ENCODE peak calls at places on chromosome 18, in four cellular contexts. One of them, this sample, is unnamed.

GRCh38 chr18:24021505-24021904 is 7.0 kb downstream of the TTC39C start:
- DNase-seq in EH: no peak
- DNase-seq in adrenal gland: no peak
- DNase-seq in brain microvascular endothelial cell: no peak
- DNase-seq in this sample: no peak

GRCh38 chr18:46196627-46197243 is 92.5 kb downstream of the HAUS1 start:
- DNase-seq in brain microvascular endothelial cell: no peak
- DNase-seq in EH: peak
- DNase-seq in adrenal gland: no peak
- DNase-seq in this sample: no peak

GRCh38 chr18:51578403-51578980 is 381.0 kb upstream of the MEX3C start:
- DNase-seq in adrenal gland: no peak
- DNase-seq in brain microvascular endothelial cell: no peak
- DNase-seq in EH: no peak
- DNase-seq in this sample: no peak

GRCh38 chr18:79987566-79987965 is 797 bp downstream of the TXNL4A start:
- DNase-seq in EH: peak
- DNase-seq in adrenal gland: no peak
- DNase-seq in brain microvascular endothelial cell: no peak
- DNase-seq in this sample: no peak

GRCh38 chr18:5879479-5879882 is 15.8 kb downstream of the TMEM200C start:
- DNase-seq in brain microvascular endothelial cell: peak
- DNase-seq in EH: peak
- DNase-seq in adrenal gland: no peak
- DNase-seq in this sample: no peak

GRCh38 chr18:32091325-32091723 is 350 bp upstream of the RNF138 start:
- DNase-seq in EH: no peak
- DNase-seq in adrenal gland: no peak
- DNase-seq in brain microvascular endothelial cell: no peak
- DNase-seq in this sample: no peak

GRCh38 chr18:26082475-26082874 is 7.9 kb downstream of the SS18 start:
- DNase-seq in adrenal gland: no peak
- DNase-seq in EH: peak
- DNase-seq in brain microvascular endothelial cell: peak
- DNase-seq in this sample: no peak

GRCh38 chr18:73980289-73980979 is 167.2 kb downstream of the FBXO15 start:
- DNase-seq in brain microvascular endothelial cell: peak
- DNase-seq in adrenal gland: no peak
- DNase-seq in EH: peak
- DNase-seq in this sample: no peak

GRCh38 chr18:62964432-62964831 is 249.1 kb downstream of the PHLPP1 start:
- DNase-seq in EH: no peak
- DNase-seq in adrenal gland: no peak
- DNase-seq in brain microvascular endothelial cell: no peak
- DNase-seq in this sample: no peak

GRCh38 chr18:59823611-59824195 is 76.1 kb upstream of the PMAIP1 start:
- DNase-seq in brain microvascular endothelial cell: peak
- DNase-seq in adrenal gland: peak
- DNase-seq in EH: peak
- DNase-seq in this sample: peak

GRCh38 chr18:35481960-35482366 is 15.8 kb downstream of the INO80C start:
- DNase-seq in adrenal gland: no peak
- DNase-seq in EH: no peak
- DNase-seq in brain microvascular endothelial cell: no peak
- DNase-seq in this sample: no peak

GRCh38 chr18:50424877-50425690 is 50.2 kb downstream of the SKA1 start:
- DNase-seq in EH: peak
- DNase-seq in brain microvascular endothelial cell: peak
- DNase-seq in adrenal gland: peak
- DNase-seq in this sample: no peak

GRCh38 chr18:79402977-79403722 is 7.4 kb downstream of the NFATC1 start:
- DNase-seq in EH: peak
- DNase-seq in adrenal gland: peak
- DNase-seq in brain microvascular endothelial cell: no peak
- DNase-seq in this sample: peak

GRCh38 chr18:9353596-9353995 is 19.0 kb downstream of the TWSG1 start:
- DNase-seq in EH: no peak
- DNase-seq in adrenal gland: no peak
- DNase-seq in brain microvascular endothelial cell: no peak
- DNase-seq in this sample: no peak

GRCh38 chr18:75377258-75377657 is 50.2 kb downstream of the SMIM21 start:
- DNase-seq in adrenal gland: no peak
- DNase-seq in EH: no peak
- DNase-seq in brain microvascular endothelial cell: no peak
- DNase-seq in this sample: no peak

GRCh38 chr18:53004798-53005197 is 664.8 kb downstream of the DCC start:
- DNase-seq in EH: no peak
- DNase-seq in adrenal gland: no peak
- DNase-seq in brain microvascular endothelial cell: no peak
- DNase-seq in this sample: no peak

GRCh38 chr18:43515481-43515880 is 238.2 kb upstream of the SYT4 start:
- DNase-seq in EH: no peak
- DNase-seq in adrenal gland: no peak
- DNase-seq in brain microvascular endothelial cell: no peak
- DNase-seq in this sample: no peak

GRCh38 chr18:23021625-23022024 is 88.5 kb downstream of the RBBP8 start:
- DNase-seq in EH: no peak
- DNase-seq in brain microvascular endothelial cell: no peak
- DNase-seq in adrenal gland: no peak
- DNase-seq in this sample: no peak

GRCh38 chr18:58091099-58091611 is 47.1 kb downstream of the NEDD4L start:
- DNase-seq in brain microvascular endothelial cell: no peak
- DNase-seq in EH: peak
- DNase-seq in adrenal gland: peak
- DNase-seq in this sample: no peak

GRCh38 chr18:70276416-70277145 is 12.3 kb upstream of the SOCS6 start:
- DNase-seq in EH: no peak
- DNase-seq in adrenal gland: no peak
- DNase-seq in brain microvascular endothelial cell: no peak
- DNase-seq in this sample: no peak

GRCh38 chr18:23200751-23201150 is 65.5 kb downstream of the CABLES1 start:
- DNase-seq in adrenal gland: no peak
- DNase-seq in EH: no peak
- DNase-seq in brain microvascular endothelial cell: no peak
- DNase-seq in this sample: no peak

GRCh38 chr18:22168360-22168921 is 948 bp upstream of the GATA6 start:
- DNase-seq in EH: no peak
- DNase-seq in brain microvascular endothelial cell: no peak
- DNase-seq in adrenal gland: peak
- DNase-seq in this sample: no peak

GRCh38 chr18:10792181-10792580 is 266.4 kb downstream of the NAPG start:
- DNase-seq in adrenal gland: no peak
- DNase-seq in brain microvascular endothelial cell: no peak
- DNase-seq in EH: no peak
- DNase-seq in this sample: no peak

GRCh38 chr18:8947576-8947975 is 154.9 kb upstream of the NDUFV2 start:
- DNase-seq in brain microvascular endothelial cell: no peak
- DNase-seq in adrenal gland: no peak
- DNase-seq in EH: peak
- DNase-seq in this sample: no peak

GRCh38 chr18:64330161-64330560 is 181.3 kb upstream of the LINC00305 start:
- DNase-seq in brain microvascular endothelial cell: no peak
- DNase-seq in EH: no peak
- DNase-seq in adrenal gland: no peak
- DNase-seq in this sample: no peak

GRCh38 chr18:77737412-77737811 is 487.8 kb downstream of the GALR1 start:
- DNase-seq in adrenal gland: no peak
- DNase-seq in brain microvascular endothelial cell: no peak
- DNase-seq in EH: no peak
- DNase-seq in this sample: no peak

GRCh38 chr18:76463358-76463757 is 31.7 kb downstream of the ZNF516 start:
- DNase-seq in EH: no peak
- DNase-seq in adrenal gland: no peak
- DNase-seq in brain microvascular endothelial cell: no peak
- DNase-seq in this sample: no peak

GRCh38 chr18:29418136-29418535 is 1241.2 kb upstream of the CDH2 start:
- DNase-seq in brain microvascular endothelial cell: peak
- DNase-seq in EH: peak
- DNase-seq in adrenal gland: no peak
- DNase-seq in this sample: no peak